ENCODE peak calls at places on chromosomes 5 and 9, in seven cellular contexts. I is lung; G is A673; Q is heart left ventricle; Z is CD8-positive, alpha-beta memory T cell; E is suprapubic skin; S is mammary epithelial cell. V is an unnamed sample.

GRCh38 chr5:72307573-72307967 is 12.5 kb downstream of the MRPS27 start:
- DNase-seq in G (no peak), S (no peak), Z (no peak), Q (no peak), E (no peak), I (no peak), V (no peak)

GRCh38 chr9:70340572-70340971 is 73.9 kb downstream of the KLF9 start:
- DNase-seq in Z (peak; percentile 14), S (no peak), Q (no peak), I (no peak), E (no peak), G (peak; percentile 37), V (no peak)

GRCh38 chr9:113523421-113524141 is 60.1 kb downstream of the RGS3 start:
- DNase-seq in I (peak; percentile 60), S (no peak), Q (peak; percentile 69), E (no peak), Z (peak; percentile 54), G (no peak), V (peak; percentile 55)

GRCh38 chr9:35476596-35476995 is 13.3 kb upstream of the RUSC2 start:
- DNase-seq in E (no peak), Z (no peak), I (no peak), S (no peak), G (no peak), Q (no peak), V (no peak)

GRCh38 chr9:13629067-13629466 is 349.6 kb upstream of the MPDZ start:
- DNase-seq in G (no peak), Q (no peak), I (no peak), S (no peak), E (no peak), Z (no peak), V (no peak)

GRCh38 chr5:108687599-108688220 is 60.0 kb upstream of the FER start:
- DNase-seq in Q (no peak), I (no peak), E (no peak), S (no peak), G (no peak), Z (no peak), V (no peak)

GRCh38 chr9:92719028-92719647 is 45.5 kb downstream of the BICD2 start:
- DNase-seq in Z (no peak), Q (no peak), S (no peak), I (no peak), G (no peak), E (peak; percentile 53), V (peak; percentile 18)

GRCh38 chr5:168747987-168748777 is 169.0 kb upstream of the PANK3 start:
- DNase-seq in E (no peak), Z (no peak), I (no peak), S (peak; percentile 5), Q (peak; percentile 32), G (peak; percentile 52), V (no peak)

GRCh38 chr5:6722015-6722414 is 8.8 kb downstream of the TENT4A start:
- DNase-seq in G (no peak), E (no peak), S (no peak), Z (no peak), Q (no peak), I (no peak), V (no peak)

GRCh38 chr5:175718401-175719108 is 60.7 kb downstream of the HRH2 start:
- DNase-seq in I (no peak), Z (peak; percentile 10), E (peak; percentile 24), Q (peak; percentile 49), S (peak; percentile 41), G (peak; percentile 37), V (no peak)

GRCh38 chr5:4142842-4143241 is 547.2 kb downstream of the IRX1 start:
- DNase-seq in G (no peak), Q (no peak), E (no peak), Z (no peak), S (no peak), I (no peak), V (no peak)

GRCh38 chr9:72954431-72955420 is 1.9 kb upstream of the ALDH1A1 start:
- DNase-seq in Q (no peak), Z (no peak), G (no peak), I (no peak), S (no peak), E (no peak), V (peak; percentile 43)

GRCh38 chr9:38085308-38085707 is 16.3 kb upstream of the SHB start:
- DNase-seq in S (no peak), G (no peak), E (peak; percentile 57), Q (no peak), Z (no peak), I (no peak), V (no peak)

GRCh38 chr9:130441031-130441430 is 3.7 kb upstream of the ASS1 start:
- DNase-seq in S (no peak), I (no peak), Q (no peak), G (no peak), Z (no peak), E (no peak), V (no peak)

GRCh38 chr5:180791611-180792213 is 10.9 kb downstream of the MGAT1 start:
- DNase-seq in Z (no peak), G (no peak), Q (no peak), I (no peak), S (no peak), E (no peak), V (no peak)

GRCh38 chr9:35195683-35196082 is 33.9 kb downstream of the UNC13B start:
- DNase-seq in G (no peak), E (no peak), Z (no peak), Q (no peak), I (no peak), S (no peak), V (no peak)

GRCh38 chr5:140631831-140632365 is 1.1 kb downstream of the CD14 start:
- DNase-seq in S (no peak), G (no peak), Q (peak; percentile 25), I (peak; percentile 39), E (no peak), Z (peak; percentile 35), V (no peak)

GRCh38 chr5:107422494-107422893 is 248.2 kb downstream of the EFNA5 start:
- DNase-seq in G (no peak), S (no peak), Z (no peak), I (no peak), E (no peak), Q (no peak), V (no peak)

GRCh38 chr5:96257904-96258303 is 175.1 kb downstream of the PCSK1 start:
- DNase-seq in E (no peak), G (no peak), S (peak; percentile 28), Q (no peak), Z (no peak), I (no peak), V (no peak)

GRCh38 chr5:73654171-73654811 is 28.3 kb downstream of the ARHGEF28 start:
- DNase-seq in S (peak; percentile 100), E (no peak), Q (no peak), G (no peak), Z (no peak), I (no peak), V (no peak)

GRCh38 chr5:110055301-110055700 is 365.6 kb downstream of the MAN2A1 start:
- DNase-seq in Z (no peak), G (peak; percentile 67), S (peak; percentile 17), E (no peak), I (no peak), Q (no peak), V (no peak)

GRCh38 chr5:102663771-102664530 is 91.2 kb upstream of the PAM start:
- DNase-seq in S (peak; percentile 78), E (no peak), G (peak; percentile 15), I (no peak), Z (no peak), Q (no peak), V (no peak)

GRCh38 chr5:180353226-180353962 is at the start of gene GFPT2:
- DNase-seq in I (peak; percentile 66), G (peak; percentile 81), Q (peak; percentile 82), E (peak; percentile 90), S (peak; percentile 30), Z (peak; percentile 72), V (peak; percentile 93)

GRCh38 chr9:23772384-23772783 is 53.7 kb downstream of the ELAVL2 start:
- DNase-seq in E (no peak), Z (no peak), G (no peak), Q (no peak), I (no peak), S (no peak), V (no peak)

GRCh38 chr9:23775549-23775948 is 50.5 kb downstream of the ELAVL2 start:
- DNase-seq in G (no peak), Z (no peak), I (no peak), S (peak; percentile 38), Q (no peak), E (no peak), V (no peak)

GRCh38 chr9:23771746-23772145 is 54.3 kb downstream of the ELAVL2 start:
- DNase-seq in S (peak; percentile 49), E (no peak), I (no peak), G (no peak), Z (no peak), Q (no peak), V (no peak)

GRCh38 chr9:23777328-23777727 is 48.7 kb downstream of the ELAVL2 start:
- DNase-seq in I (no peak), E (no peak), Q (no peak), Z (no peak), S (no peak), G (no peak), V (no peak)

GRCh38 chr9:23774266-23774665 is 51.8 kb downstream of the ELAVL2 start:
- DNase-seq in I (no peak), G (no peak), Z (no peak), S (no peak), Q (no peak), E (no peak), V (no peak)
- H3K4me1 ChIP-seq in I (no peaks in the 10 kb centered on the region), G (no peaks in the 10 kb centered on the region), Z (no peaks in the 10 kb centered on the region), S (peaks cover 49% of the 10 kb centered on the region), Q (no peaks in the 10 kb centered on the region), E (peaks cover 3% of the 10 kb centered on the region), V (peaks cover 2% of the 10 kb centered on the region)

DNA sequence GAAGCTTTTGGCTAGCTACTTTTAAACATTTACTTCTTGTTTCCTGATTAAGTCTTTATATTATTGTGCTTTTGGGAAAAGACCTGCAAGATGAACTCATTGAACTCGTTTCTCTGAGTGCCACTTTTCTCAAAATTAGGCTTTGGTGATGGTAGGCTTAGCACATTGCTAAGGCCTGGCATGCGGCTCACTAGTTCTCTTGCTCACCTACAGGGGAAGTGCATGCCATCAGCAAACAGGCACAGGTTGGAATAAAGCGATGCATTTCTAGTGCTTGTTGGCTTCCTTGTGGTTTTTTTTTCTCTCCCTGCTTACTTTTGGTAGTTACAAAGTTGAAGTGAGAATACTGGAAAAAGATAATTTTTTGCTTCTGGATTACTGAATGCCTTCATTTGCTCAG is 41.4 kb downstream of the TLE4 start:
- DNase-seq in I (no peak), G (no peak), S (no peak), Z (no peak), Q (no peak), E (no peak), V (no peak)
- H3K4me1 ChIP-seq in I (peaks cover 8% of the 10 kb centered on the region), G (peaks cover 23% of the 10 kb centered on the region), S (peaks cover 7% of the 10 kb centered on the region), Z (peaks cover 6% of the 10 kb centered on the region), Q (peaks cover 3% of the 10 kb centered on the region), E (peaks cover 22% of the 10 kb centered on the region), V (peaks cover 20% of the 10 kb centered on the region)

GRCh38 chr5:176725521-176725920 is 78.2 kb downstream of the TSPAN17 start:
- DNase-seq in Q (no peak), S (no peak), Z (no peak), E (no peak), G (no peak), I (no peak), V (no peak)
- H3K4me1 ChIP-seq in Q (no peaks in the 10 kb centered on the region), S (no peaks in the 10 kb centered on the region), Z (peaks cover 19% of the 10 kb centered on the region), E (no peaks in the 10 kb centered on the region), G (no peaks in the 10 kb centered on the region), I (no peaks in the 10 kb centered on the region), V (no peaks in the 10 kb centered on the region)

DNA sequence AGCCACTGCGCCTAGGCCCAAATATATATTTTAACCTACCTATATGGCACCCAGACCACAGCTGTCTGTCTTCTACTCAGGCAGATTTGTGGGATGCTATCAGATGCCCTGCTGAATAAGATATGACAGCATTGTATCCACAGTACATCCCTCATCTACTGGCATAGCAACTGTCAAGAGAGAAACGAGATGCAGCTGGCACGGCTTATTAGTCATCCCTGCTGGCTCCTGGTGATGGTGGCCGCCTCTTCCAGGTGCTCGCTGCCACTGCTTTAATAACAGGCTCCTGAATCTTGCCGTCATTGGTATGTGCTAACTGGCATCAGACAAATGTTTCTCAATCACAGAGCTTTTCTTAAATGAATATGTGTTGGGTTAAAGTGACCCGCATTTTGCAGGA is 34.0 kb downstream of the B4GALT1 start:
- DNase-seq in Z (no peak), I (no peak), S (peak; percentile 42), G (no peak), Q (no peak), E (peak; percentile 45), V (no peak)
- H3K4me1 ChIP-seq in Z (peaks cover 61% of the 10 kb centered on the region), I (peaks cover 42% of the 10 kb centered on the region), S (peaks cover 30% of the 10 kb centered on the region), G (no peaks in the 10 kb centered on the region), Q (peaks cover 68% of the 10 kb centered on the region), E (peaks cover 84% of the 10 kb centered on the region), V (peaks cover 18% of the 10 kb centered on the region)

V was measured in ovary.